ENCODE peak calls at places on chromosomes 4 and X, in five cellular contexts. One of them, this sample, is unnamed.

GRCh38 chr4:187499961-187500360 is 495.6 kb upstream of the ZFP42 start:
- DNase-seq in LoVo: no peak
- DNase-seq in right cardiac atrium: no peak
- DNase-seq in activated CD8-positive, alpha-beta memory T cell treated with anti-CD3 and anti-CD28 coated beads for 48 hours: no peak
- DNase-seq in mesendoderm: no peak
- DNase-seq in this sample: no peak

GRCh38 chr4:147236806-147237205 is 244.1 kb upstream of the EDNRA start:
- DNase-seq in activated CD8-positive, alpha-beta memory T cell treated with anti-CD3 and anti-CD28 coated beads for 48 hours: no peak
- DNase-seq in right cardiac atrium: no peak
- DNase-seq in LoVo: no peak
- DNase-seq in mesendoderm: no peak
- DNase-seq in this sample: no peak

GRCh38 chrX:50691820-50692219 is 122.2 kb downstream of the SHROOM4 start:
- DNase-seq in activated CD8-positive, alpha-beta memory T cell treated with anti-CD3 and anti-CD28 coated beads for 48 hours: no peak
- DNase-seq in LoVo: peak
- DNase-seq in right cardiac atrium: no peak
- DNase-seq in mesendoderm: peak
- DNase-seq in this sample: no peak

GRCh38 chr4:111031180-111031579 is 408.3 kb upstream of the PITX2 start:
- DNase-seq in mesendoderm: no peak
- DNase-seq in right cardiac atrium: no peak
- DNase-seq in LoVo: no peak
- DNase-seq in activated CD8-positive, alpha-beta memory T cell treated with anti-CD3 and anti-CD28 coated beads for 48 hours: no peak
- DNase-seq in this sample: no peak

GRCh38 chr4:121199742-121200561 is 35.8 kb upstream of the TNIP3 start:
- DNase-seq in right cardiac atrium: no peak
- DNase-seq in LoVo: no peak
- DNase-seq in activated CD8-positive, alpha-beta memory T cell treated with anti-CD3 and anti-CD28 coated beads for 48 hours: no peak
- DNase-seq in mesendoderm: peak
- DNase-seq in this sample: no peak

GRCh38 chrX:119622356-119623232 is 16.4 kb upstream of the NKRF start:
- DNase-seq in mesendoderm: no peak
- DNase-seq in activated CD8-positive, alpha-beta memory T cell treated with anti-CD3 and anti-CD28 coated beads for 48 hours: no peak
- DNase-seq in right cardiac atrium: peak
- DNase-seq in LoVo: no peak
- DNase-seq in this sample: no peak

GRCh38 chrX:67613366-67613765 is 69.5 kb downstream of the AR start:
- DNase-seq in LoVo: no peak
- DNase-seq in mesendoderm: no peak
- DNase-seq in activated CD8-positive, alpha-beta memory T cell treated with anti-CD3 and anti-CD28 coated beads for 48 hours: no peak
- DNase-seq in right cardiac atrium: no peak
- DNase-seq in this sample: no peak

GRCh38 chr4:176726803-176727202 is 65.9 kb downstream of the VEGFC start:
- DNase-seq in right cardiac atrium: no peak
- DNase-seq in activated CD8-positive, alpha-beta memory T cell treated with anti-CD3 and anti-CD28 coated beads for 48 hours: no peak
- DNase-seq in mesendoderm: no peak
- DNase-seq in LoVo: no peak
- DNase-seq in this sample: no peak

GRCh38 chrX:52933976-52934703 is 24.2 kb downstream of the FAM156A start:
- DNase-seq in activated CD8-positive, alpha-beta memory T cell treated with anti-CD3 and anti-CD28 coated beads for 48 hours: no peak
- DNase-seq in LoVo: no peak
- DNase-seq in mesendoderm: no peak
- DNase-seq in right cardiac atrium: no peak
- DNase-seq in this sample: no peak

GRCh38 chrX:45980726-45981125 is 564.5 kb downstream of the ZNF674 start:
- DNase-seq in mesendoderm: no peak
- DNase-seq in right cardiac atrium: no peak
- DNase-seq in activated CD8-positive, alpha-beta memory T cell treated with anti-CD3 and anti-CD28 coated beads for 48 hours: no peak
- DNase-seq in LoVo: no peak
- DNase-seq in this sample: no peak

GRCh38 chr4:40629401-40630334 is at the start of gene RBM47:
- DNase-seq in LoVo: peak
- DNase-seq in activated CD8-positive, alpha-beta memory T cell treated with anti-CD3 and anti-CD28 coated beads for 48 hours: peak
- DNase-seq in right cardiac atrium: peak
- DNase-seq in mesendoderm: peak
- DNase-seq in this sample: peak

GRCh38 chr4:122992111-122992510 is 69.7 kb upstream of the NUDT6 start:
- DNase-seq in LoVo: peak
- DNase-seq in activated CD8-positive, alpha-beta memory T cell treated with anti-CD3 and anti-CD28 coated beads for 48 hours: no peak
- DNase-seq in right cardiac atrium: no peak
- DNase-seq in mesendoderm: no peak
- DNase-seq in this sample: no peak

GRCh38 chr4:142875117-142875516 is 29.0 kb upstream of the INPP4B start:
- DNase-seq in mesendoderm: peak
- DNase-seq in right cardiac atrium: no peak
- DNase-seq in LoVo: no peak
- DNase-seq in activated CD8-positive, alpha-beta memory T cell treated with anti-CD3 and anti-CD28 coated beads for 48 hours: no peak
- DNase-seq in this sample: no peak